ENCODE peak calls at places on chromosomes 11 and 22, in eight cellular contexts. R is prostate gland, W is aorta, O is kidney, F is lower leg skin, C is neuronal stem cell, L is left ventricle myocardium inferior, J is astrocyte of the cerebellum. E is an unnamed sample.

GRCh38 chr11:122342089-122342749 is 226.2 kb upstream of the BLID start:
- DNase-seq in W (no peak), R (no peak), L (no peak), C (no peak), O (no peak), F (no peak), J (no peak), E (peak)

GRCh38 chr11:73391665-73392064 is 15.5 kb downstream of the RELT start:
- DNase-seq in R (no peak), O (no peak), L (no peak), C (no peak), W (peak), F (no peak), J (no peak), E (no peak)

GRCh38 chr22:44335903-44336803 is 23.4 kb upstream of the SHISAL1 start:
- DNase-seq in O (no peak), F (no peak), W (no peak), R (no peak), C (no peak), L (no peak), J (no peak), E (peak)

GRCh38 chr11:123582992-123583504 is 71.4 kb downstream of the SCN3B start:
- DNase-seq in C (no peak), R (no peak), W (no peak), O (no peak), F (no peak), J (no peak), L (no peak), E (no peak)

GRCh38 chr22:37416806-37417205 is 10.5 kb downstream of the ELFN2 start:
- DNase-seq in O (peak), W (no peak), F (no peak), L (no peak), C (no peak), J (no peak), R (no peak), E (peak)

GRCh38 chr11:70005107-70005818 is 72.9 kb upstream of the ANO1 start:
- DNase-seq in L (no peak), O (no peak), J (peak), W (no peak), R (no peak), F (no peak), C (no peak), E (no peak)

GRCh38 chr22:35629406-35630234 is 12.5 kb upstream of the MB start:
- DNase-seq in W (peak), C (no peak), J (peak), L (no peak), F (peak), O (peak), R (no peak), E (peak)

GRCh38 chr22:32900856-32901255 is 99.4 kb downstream of the TIMP3 start:
- DNase-seq in O (no peak), W (no peak), J (no peak), C (no peak), L (no peak), R (no peak), F (no peak), E (no peak)

GRCh38 chr22:36822581-36822980 is 5.7 kb upstream of the PVALB start:
- DNase-seq in R (no peak), W (no peak), L (no peak), C (no peak), O (no peak), J (no peak), F (no peak), E (no peak)

GRCh38 chr11:118605116-118605867 is 2.1 kb upstream of the PHLDB1 start:
- DNase-seq in O (peak), C (no peak), R (no peak), J (peak), L (peak), F (peak), W (peak), E (no peak)

GRCh38 chr11:130133716-130134115 is 25.9 kb upstream of the ST14 start:
- DNase-seq in J (no peak), R (no peak), F (no peak), W (no peak), L (no peak), C (no peak), O (no peak), E (no peak)

GRCh38 chr11:62671272-62671603 is 235 bp upstream of the UQCC3 start:
- DNase-seq in R (no peak), O (no peak), C (no peak), F (no peak), W (no peak), J (no peak), L (no peak), E (peak)

GRCh38 chr11:10401275-10401674 is 53.8 kb upstream of the AMPD3 start:
- DNase-seq in F (no peak), R (no peak), W (no peak), O (no peak), L (no peak), C (no peak), J (no peak), E (no peak)

GRCh38 chr11:2775083-2775625 is 75.4 kb upstream of the KCNQ1OT1 start:
- DNase-seq in W (no peak), L (no peak), O (peak), F (peak), J (no peak), R (peak), C (no peak), E (peak)

GRCh38 chr11:109783842-109784241 is 309.4 kb upstream of the ZC3H12C start:
- DNase-seq in O (no peak), F (no peak), L (no peak), C (no peak), R (no peak), W (no peak), J (no peak), E (peak)

GRCh38 chr11:58058276-58059010 is 27.7 kb downstream of the OR6Q1 start:
- DNase-seq in C (no peak), W (peak), L (no peak), R (no peak), O (peak), J (no peak), F (no peak), E (no peak)

GRCh38 chr11:36744375-36745168 is 146.5 kb upstream of the RAG2 start:
- DNase-seq in C (peak), R (peak), J (peak), O (peak), F (peak), W (peak), L (peak), E (peak)

GRCh38 chr11:17682848-17683247 is 36.5 kb upstream of the MYOD1 start:
- DNase-seq in C (no peak), O (no peak), F (no peak), R (no peak), W (no peak), L (no peak), J (no peak), E (no peak)

GRCh38 chr11:119713361-119714040 is 15.5 kb downstream of the NECTIN1 start:
- DNase-seq in L (no peak), R (no peak), C (no peak), J (no peak), F (no peak), W (no peak), O (no peak), E (no peak)

GRCh38 chr22:49961601-49962011 is 1.0 kb downstream of the PIM3 start:
- DNase-seq in L (peak), O (peak), J (no peak), C (no peak), F (no peak), W (no peak), R (no peak), E (no peak)

GRCh38 chr22:17243524-17243923 is 24.3 kb upstream of the ADA2 start:
- DNase-seq in F (no peak), J (no peak), O (no peak), R (no peak), L (no peak), W (peak), C (no peak), E (peak)

GRCh38 chr11:106156290-106156937 is 79.0 kb downstream of the AASDHPPT start:
- DNase-seq in W (no peak), R (peak), L (no peak), C (peak), J (peak), O (no peak), F (peak), E (peak)

GRCh38 chr22:50218996-50219727 is 18.4 kb downstream of the SELENOO start:
- DNase-seq in O (peak), F (peak), W (peak), L (peak), C (no peak), R (peak), J (peak), E (no peak)

GRCh38 chr11:107858217-107859070 is at the start of gene SLC35F2:
- DNase-seq in O (peak), F (peak), L (peak), C (peak), J (peak), R (peak), W (peak), E (peak)
- H3K4me3 ChIP-seq in O (peak), F (peak), L (peak), C (peak), J (peak), R (peak), W (peak), E (peak)

DNA sequence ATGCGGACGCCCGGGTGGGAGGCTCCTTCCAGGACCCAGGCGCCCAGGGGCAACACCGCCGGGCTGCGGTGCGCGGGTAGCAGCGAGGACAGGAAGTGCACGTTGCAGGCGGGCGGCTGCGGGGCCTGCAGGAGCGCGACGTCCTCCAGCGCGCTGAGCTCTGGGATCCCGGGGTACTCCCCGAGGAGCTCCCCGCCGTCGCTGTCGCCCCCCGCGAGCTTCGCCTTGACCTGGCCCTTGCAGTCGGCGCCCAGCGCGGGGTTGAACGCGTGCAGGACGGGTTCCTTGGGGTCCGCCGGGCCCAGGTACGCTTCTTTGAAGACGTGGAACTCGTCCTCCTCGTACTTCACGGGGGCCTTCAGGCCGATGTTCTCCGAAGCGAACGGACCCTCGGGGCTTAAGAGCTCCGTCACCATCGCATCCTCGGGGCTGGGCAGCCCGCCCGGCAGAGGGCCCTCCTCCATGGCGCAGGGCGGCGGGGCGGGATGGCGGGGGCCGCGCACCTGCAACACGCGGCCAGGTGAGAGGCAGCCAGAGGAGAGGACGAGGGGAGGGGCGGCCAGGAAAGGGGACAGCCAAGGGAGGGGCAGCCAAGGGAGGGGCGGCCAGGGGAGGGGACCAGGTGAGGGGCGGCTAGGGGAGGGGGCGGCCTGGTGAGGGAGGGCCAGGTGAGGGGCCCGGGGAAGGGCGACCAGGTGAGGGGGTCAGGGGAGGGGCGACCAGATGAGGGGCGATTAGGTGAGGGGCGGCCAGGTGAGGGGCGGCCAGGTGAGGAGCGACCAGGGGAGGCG is 928 bp downstream of the TESMIN start:
- DNase-seq in O (peak), F (no peak), J (no peak), W (peak), C (peak), L (no peak), R (no peak), E (no peak)
- H3K4me3 ChIP-seq in O (no peak), F (no peak), J (no peak), W (no peak), C (peak), L (peak), R (peak), E (no peak)

DNA sequence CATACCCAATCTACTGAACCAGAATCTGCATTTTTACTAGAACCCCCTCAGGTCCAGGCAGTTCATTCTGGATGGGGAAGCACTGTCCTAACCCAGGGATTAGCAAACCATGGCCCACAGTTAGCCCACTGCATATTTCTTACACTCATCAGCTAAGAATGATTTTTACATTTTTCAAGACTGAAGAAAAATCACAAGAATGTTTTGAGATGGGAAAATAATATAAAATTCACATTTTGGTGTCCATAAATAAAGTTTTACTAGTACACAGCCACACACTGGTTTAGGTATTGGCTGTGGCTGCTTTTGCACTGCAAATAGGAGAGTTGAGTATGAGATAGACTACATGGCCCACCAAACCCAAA is 59.4 kb downstream of the PPFIBP2 start:
- DNase-seq in C (no peak), R (no peak), F (no peak), O (no peak), W (no peak), L (no peak), J (no peak), E (no peak)
- H3K4me3 ChIP-seq in C (no peak), R (no peak), F (no peak), O (no peak), W (no peak), L (no peak), J (no peak), E (no peak)

DNA sequence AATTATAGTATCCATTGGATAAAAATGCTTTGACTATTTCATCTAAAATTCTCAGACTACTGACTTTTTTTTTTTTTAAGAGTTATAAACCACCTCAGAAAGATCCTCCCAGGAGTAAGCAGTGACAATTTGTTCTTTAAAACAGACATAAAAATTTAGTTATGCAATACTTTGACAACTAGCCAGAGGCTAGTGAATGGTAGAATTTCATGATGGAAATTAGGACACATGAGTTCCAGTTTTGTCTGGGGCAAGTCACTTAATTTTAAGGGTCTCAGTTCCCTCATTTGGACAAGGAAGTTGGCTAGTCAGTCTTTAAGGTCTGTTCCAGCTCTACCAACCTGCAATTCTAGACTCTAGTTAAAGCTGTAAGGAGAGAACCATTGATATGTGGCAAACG is 2.9 kb downstream of the IL18 start:
- DNase-seq in F (no peak), J (no peak), W (no peak), C (no peak), R (no peak), L (no peak), O (no peak), E (no peak)
- H3K4me3 ChIP-seq in F (no peak), J (no peak), W (no peak), C (no peak), R (no peak), L (no peak), O (no peak), E (no peak)